ENCODE peak calls at places on chromosomes 12 and 14, in four cellular contexts. N is IMR-90, D is HCT116, T is B cell. L is an unnamed sample.

GRCh38 chr12:107610030-107610859 is 75.4 kb upstream of the PWP1 start:
- DNase-seq in N (peak), D (no peak), T (peak), L (peak)

GRCh38 chr12:108126990-108127468 is 2.1 kb upstream of the WSCD2 start:
- DNase-seq in N (no peak), D (no peak), T (no peak), L (no peak)

GRCh38 chr12:3097186-3097804 is 20.1 kb downstream of the TSPAN9 start:
- DNase-seq in N (peak), D (no peak), T (no peak), L (peak)

GRCh38 chr14:70884595-70885342 is 22.5 kb upstream of the PCNX1 start:
- DNase-seq in N (no peak), D (no peak), T (no peak), L (no peak)

GRCh38 chr12:88633312-88633711 is 53.0 kb upstream of the KITLG start:
- DNase-seq in N (peak), D (no peak), T (no peak), L (no peak)

GRCh38 chr12:46024099-46024498 is 33.7 kb upstream of the SCAF11 start:
- DNase-seq in N (no peak), D (no peak), T (no peak), L (no peak)

GRCh38 chr12:67693895-67694294 is 45.4 kb downstream of the DYRK2 start:
- DNase-seq in N (no peak), D (no peak), T (no peak), L (no peak)

GRCh38 chr14:69863083-69863482 is 16.1 kb upstream of the SMOC1 start:
- DNase-seq in N (no peak), D (no peak), T (no peak), L (no peak)

GRCh38 chr12:82015623-82016347 is 256.6 kb upstream of the PPFIA2 start:
- DNase-seq in N (no peak), D (no peak), T (no peak), L (peak)

GRCh38 chr14:105533391-105533790 is 7.0 kb downstream of the TMEM121 start:
- DNase-seq in N (no peak), D (no peak), T (no peak), L (no peak)

GRCh38 chr14:105533811-105534498 is 7.6 kb downstream of the TMEM121 start:
- DNase-seq in N (no peak), D (no peak), T (no peak), L (no peak)

GRCh38 chr14:105531088-105531957 is 4.9 kb downstream of the TMEM121 start:
- DNase-seq in N (no peak), D (no peak), T (peak), L (no peak)

GRCh38 chr14:105532111-105532623 is 5.8 kb downstream of the TMEM121 start:
- DNase-seq in N (no peak), D (no peak), T (peak), L (no peak)

GRCh38 chr14:105532735-105533141 is 6.4 kb downstream of the TMEM121 start:
- DNase-seq in N (no peak), D (no peak), T (peak), L (peak)
- TF ChIP-seq CTCF in N (peak), D (peak), T (peak), L (no peak)

DNA sequence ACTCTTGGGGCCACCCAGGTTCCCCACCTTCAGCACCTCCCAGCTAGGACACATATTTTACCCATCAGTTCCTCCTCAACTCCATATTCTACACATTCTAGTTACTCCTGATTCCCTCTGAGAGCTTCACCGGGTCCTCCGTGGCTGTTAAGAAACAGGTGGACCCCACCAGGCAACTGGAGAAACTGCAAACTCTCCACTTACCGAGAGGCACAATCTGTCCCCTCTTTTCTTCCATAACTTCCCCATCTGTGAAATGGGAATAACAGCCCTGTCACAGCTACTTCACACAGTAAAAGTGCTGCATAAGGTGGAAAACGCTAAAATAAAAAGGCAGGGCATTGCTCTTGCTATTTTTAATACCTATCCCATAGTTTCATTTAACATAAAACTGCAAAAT is 1.5 kb downstream of the SLC7A8 start:
- DNase-seq in N (no peak), D (no peak), T (no peak), L (no peak)
- TF ChIP-seq CTCF in N (no peak), D (no peak), T (no peak), L (no peak)

GRCh38 chr14:50758279-50758678 is 72.7 kb downstream of the NIN start:
- DNase-seq in N (no peak), D (no peak), T (no peak), L (no peak)
- TF ChIP-seq CTCF in N (no peak), D (no peak), T (no peak), L (no peak)

DNA sequence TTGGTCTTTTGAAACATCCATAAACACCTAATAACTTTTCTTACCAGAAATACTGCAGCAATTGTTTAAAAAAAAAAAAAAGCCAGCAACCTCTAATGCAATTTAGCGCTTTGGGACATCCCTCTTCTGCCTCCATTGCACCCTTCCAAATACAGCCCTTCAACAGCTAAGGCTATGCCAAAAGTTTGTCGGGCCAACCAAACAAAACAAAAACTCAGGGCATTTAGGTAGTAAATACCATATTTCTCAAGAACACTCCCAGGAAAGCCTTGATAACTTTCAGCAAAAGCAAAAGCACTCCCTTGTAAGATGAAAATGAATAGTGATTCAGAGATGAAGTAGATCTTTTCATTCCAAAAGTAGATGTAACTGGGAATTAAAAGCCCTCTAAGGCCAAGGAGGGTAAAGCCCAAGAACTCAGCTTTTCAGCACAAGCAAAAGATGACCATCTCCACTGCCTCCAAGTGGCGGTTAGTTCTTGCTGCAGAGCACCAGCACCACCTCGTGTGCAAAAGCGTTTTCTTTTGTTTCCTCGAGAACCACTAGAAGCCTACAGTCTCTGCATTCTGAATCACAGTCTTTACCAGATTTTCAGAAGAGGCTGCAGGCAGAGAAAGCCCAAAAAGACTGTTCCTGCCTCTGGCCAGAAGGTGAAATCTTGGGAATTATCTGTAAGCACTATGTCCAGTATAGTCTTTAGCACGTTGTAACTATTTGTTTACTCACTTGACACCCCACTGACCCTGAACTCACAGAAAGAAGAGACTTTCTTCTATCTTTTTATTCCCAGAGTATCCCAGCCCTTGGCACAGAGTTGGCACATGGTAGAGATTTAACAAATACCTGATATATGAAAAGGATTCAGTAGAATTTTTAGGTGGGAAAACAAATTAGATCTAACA is 53.1 kb downstream of the SIX6 start:
- DNase-seq in N (peak), D (peak), T (peak), L (peak)
- TF ChIP-seq CTCF in N (peak), D (peak), T (peak), L (peak)

DNA sequence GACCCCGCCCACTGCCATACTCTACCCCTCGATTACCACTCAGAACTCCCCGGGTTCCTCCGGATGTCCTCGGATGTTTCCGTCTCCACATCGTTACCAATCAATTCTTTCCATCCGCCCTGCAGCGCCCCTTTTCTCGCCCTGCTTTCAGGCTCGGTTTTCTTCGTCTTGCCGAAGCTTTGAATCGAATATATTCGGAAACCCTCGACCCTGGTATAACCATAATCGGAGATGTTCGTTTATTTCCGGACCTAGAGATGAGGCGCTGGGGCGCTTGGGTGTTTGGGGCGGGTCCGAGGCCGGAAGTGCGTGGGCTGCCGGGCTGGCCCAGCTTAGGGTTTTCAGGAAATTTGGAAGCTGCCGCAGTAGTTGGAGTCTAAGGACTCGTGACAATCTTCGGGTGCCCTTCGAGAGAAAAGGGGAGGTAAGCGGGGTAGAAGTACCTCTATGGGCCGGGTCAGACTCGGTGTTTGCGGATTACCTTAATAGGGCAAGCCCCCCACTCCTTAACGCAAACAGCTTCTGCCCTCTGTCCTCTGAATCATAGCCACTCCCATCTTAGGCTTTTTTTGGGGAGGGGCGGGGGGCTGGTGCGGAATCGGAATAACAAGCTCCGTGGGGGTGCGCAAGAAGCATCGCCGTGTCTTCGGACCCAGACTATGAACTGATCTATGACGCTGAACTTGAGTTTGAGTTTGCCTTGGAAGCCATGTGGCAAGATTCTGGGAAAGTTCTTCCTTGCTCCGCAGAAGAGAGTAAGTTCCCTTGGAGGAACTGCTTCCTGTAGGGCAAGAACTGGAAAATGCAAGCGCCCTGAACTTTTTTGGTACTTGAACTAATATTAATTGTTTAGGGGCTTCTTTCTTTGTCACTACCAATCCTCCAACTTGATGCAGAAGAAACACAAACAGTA is at the start of gene C14orf119:
- DNase-seq in N (peak), D (peak), T (peak), L (peak)
- TF ChIP-seq CTCF in N (no peak), D (no peak), T (no peak), L (no peak)